ENCODE peak calls at places on chromosomes 6 and 20, in five cellular contexts. One of them, this sample, is unnamed.

GRCh38 chr6:137282253-137282652 is 63.1 kb upstream of the IFNGR1 start:
- DNase-seq in CD8-positive, alpha-beta memory T cell: no peak
- DNase-seq in NCI-H2171 treated with DMSO at 0.1 percent for 48 hours: no peak
- DNase-seq in mesenchymal stem cell: no peak
- DNase-seq in activated T-cell treated with anti-CD3 and anti-CD28 coated beads, Interleukin-2, amount 50 U/mL, for 24 hours: no peak
- DNase-seq in this sample: no peak

GRCh38 chr20:2816030-2816582 is at the start of gene TMEM239:
- DNase-seq in CD8-positive, alpha-beta memory T cell: no peak
- DNase-seq in activated T-cell treated with anti-CD3 and anti-CD28 coated beads, Interleukin-2, amount 50 U/mL, for 24 hours: no peak
- DNase-seq in mesenchymal stem cell: no peak
- DNase-seq in NCI-H2171 treated with DMSO at 0.1 percent for 48 hours: no peak
- DNase-seq in this sample: no peak

GRCh38 chr6:157228421-157229218 is 94.7 kb downstream of the TMEM242 start:
- DNase-seq in NCI-H2171 treated with DMSO at 0.1 percent for 48 hours: peak; percentile 96
- DNase-seq in CD8-positive, alpha-beta memory T cell: no peak
- DNase-seq in activated T-cell treated with anti-CD3 and anti-CD28 coated beads, Interleukin-2, amount 50 U/mL, for 24 hours: peak; percentile 28
- DNase-seq in mesenchymal stem cell: no peak
- DNase-seq in this sample: no peak

GRCh38 chr6:90044833-90045337 is 150.6 kb downstream of the GJA10 start:
- DNase-seq in mesenchymal stem cell: peak; percentile 53
- DNase-seq in NCI-H2171 treated with DMSO at 0.1 percent for 48 hours: peak; percentile 6
- DNase-seq in CD8-positive, alpha-beta memory T cell: no peak
- DNase-seq in activated T-cell treated with anti-CD3 and anti-CD28 coated beads, Interleukin-2, amount 50 U/mL, for 24 hours: no peak
- DNase-seq in this sample: no peak

GRCh38 chr6:1079525-1079924 is 232.4 kb upstream of the FOXQ1 start:
- DNase-seq in NCI-H2171 treated with DMSO at 0.1 percent for 48 hours: no peak
- DNase-seq in mesenchymal stem cell: peak; percentile 12
- DNase-seq in CD8-positive, alpha-beta memory T cell: no peak
- DNase-seq in activated T-cell treated with anti-CD3 and anti-CD28 coated beads, Interleukin-2, amount 50 U/mL, for 24 hours: no peak
- DNase-seq in this sample: no peak

GRCh38 chr6:40852667-40853383 is 186.2 kb downstream of the UNC5CL start:
- DNase-seq in mesenchymal stem cell: peak; percentile 72
- DNase-seq in activated T-cell treated with anti-CD3 and anti-CD28 coated beads, Interleukin-2, amount 50 U/mL, for 24 hours: no peak
- DNase-seq in CD8-positive, alpha-beta memory T cell: no peak
- DNase-seq in NCI-H2171 treated with DMSO at 0.1 percent for 48 hours: no peak
- DNase-seq in this sample: no peak

GRCh38 chr20:44092551-44093248 is 94.3 kb downstream of the JPH2 start:
- DNase-seq in CD8-positive, alpha-beta memory T cell: no peak
- DNase-seq in activated T-cell treated with anti-CD3 and anti-CD28 coated beads, Interleukin-2, amount 50 U/mL, for 24 hours: no peak
- DNase-seq in NCI-H2171 treated with DMSO at 0.1 percent for 48 hours: no peak
- DNase-seq in mesenchymal stem cell: peak; percentile 53
- DNase-seq in this sample: no peak

GRCh38 chr20:64149809-64150560 is 14.3 kb upstream of the MYT1 start:
- DNase-seq in NCI-H2171 treated with DMSO at 0.1 percent for 48 hours: no peak
- DNase-seq in mesenchymal stem cell: no peak
- DNase-seq in activated T-cell treated with anti-CD3 and anti-CD28 coated beads, Interleukin-2, amount 50 U/mL, for 24 hours: no peak
- DNase-seq in CD8-positive, alpha-beta memory T cell: no peak
- DNase-seq in this sample: no peak

GRCh38 chr20:46831633-46832011 is 63.0 kb upstream of the EYA2 start:
- DNase-seq in CD8-positive, alpha-beta memory T cell: no peak
- DNase-seq in NCI-H2171 treated with DMSO at 0.1 percent for 48 hours: no peak
- DNase-seq in mesenchymal stem cell: no peak
- DNase-seq in activated T-cell treated with anti-CD3 and anti-CD28 coated beads, Interleukin-2, amount 50 U/mL, for 24 hours: no peak
- DNase-seq in this sample: no peak

GRCh38 chr6:113564401-113565161 is 292.6 kb upstream of the MARCKS start:
- DNase-seq in NCI-H2171 treated with DMSO at 0.1 percent for 48 hours: peak; percentile 99
- DNase-seq in mesenchymal stem cell: peak; percentile 99
- DNase-seq in CD8-positive, alpha-beta memory T cell: no peak
- DNase-seq in activated T-cell treated with anti-CD3 and anti-CD28 coated beads, Interleukin-2, amount 50 U/mL, for 24 hours: no peak
- DNase-seq in this sample: no peak

GRCh38 chr20:33133616-33133941 is 34.4 kb upstream of the BPIFA2 start:
- DNase-seq in activated T-cell treated with anti-CD3 and anti-CD28 coated beads, Interleukin-2, amount 50 U/mL, for 24 hours: no peak
- DNase-seq in NCI-H2171 treated with DMSO at 0.1 percent for 48 hours: no peak
- DNase-seq in mesenchymal stem cell: no peak
- DNase-seq in CD8-positive, alpha-beta memory T cell: no peak
- DNase-seq in this sample: no peak

GRCh38 chr6:1713016-1713600 is 103.4 kb downstream of the FOXC1 start:
- DNase-seq in activated T-cell treated with anti-CD3 and anti-CD28 coated beads, Interleukin-2, amount 50 U/mL, for 24 hours: no peak
- DNase-seq in NCI-H2171 treated with DMSO at 0.1 percent for 48 hours: no peak
- DNase-seq in mesenchymal stem cell: no peak
- DNase-seq in CD8-positive, alpha-beta memory T cell: no peak
- DNase-seq in this sample: no peak

GRCh38 chr6:134911532-134911931 is 38.4 kb downstream of the ALDH8A1 start:
- DNase-seq in NCI-H2171 treated with DMSO at 0.1 percent for 48 hours: no peak
- DNase-seq in mesenchymal stem cell: peak; percentile 42
- DNase-seq in activated T-cell treated with anti-CD3 and anti-CD28 coated beads, Interleukin-2, amount 50 U/mL, for 24 hours: no peak
- DNase-seq in CD8-positive, alpha-beta memory T cell: no peak
- DNase-seq in this sample: no peak

GRCh38 chr6:154508573-154509375 is 1.7 kb downstream of the CNKSR3 start:
- DNase-seq in mesenchymal stem cell: peak; percentile 34
- DNase-seq in activated T-cell treated with anti-CD3 and anti-CD28 coated beads, Interleukin-2, amount 50 U/mL, for 24 hours: no peak
- DNase-seq in NCI-H2171 treated with DMSO at 0.1 percent for 48 hours: no peak
- DNase-seq in CD8-positive, alpha-beta memory T cell: no peak
- DNase-seq in this sample: no peak

GRCh38 chr20:60224914-60225313 is 266.7 kb downstream of the CDH26 start:
- DNase-seq in CD8-positive, alpha-beta memory T cell: no peak
- DNase-seq in mesenchymal stem cell: no peak
- DNase-seq in NCI-H2171 treated with DMSO at 0.1 percent for 48 hours: peak; percentile 43
- DNase-seq in activated T-cell treated with anti-CD3 and anti-CD28 coated beads, Interleukin-2, amount 50 U/mL, for 24 hours: no peak
- DNase-seq in this sample: no peak

GRCh38 chr6:154821638-154822037 is 88.4 kb downstream of the SCAF8 start:
- DNase-seq in mesenchymal stem cell: no peak
- DNase-seq in NCI-H2171 treated with DMSO at 0.1 percent for 48 hours: no peak
- DNase-seq in activated T-cell treated with anti-CD3 and anti-CD28 coated beads, Interleukin-2, amount 50 U/mL, for 24 hours: no peak
- DNase-seq in CD8-positive, alpha-beta memory T cell: no peak
- DNase-seq in this sample: no peak

GRCh38 chr6:37103169-37104039 is 66.5 kb upstream of the PIM1 start:
- DNase-seq in NCI-H2171 treated with DMSO at 0.1 percent for 48 hours: peak; percentile 80
- DNase-seq in activated T-cell treated with anti-CD3 and anti-CD28 coated beads, Interleukin-2, amount 50 U/mL, for 24 hours: no peak
- DNase-seq in CD8-positive, alpha-beta memory T cell: no peak
- DNase-seq in mesenchymal stem cell: peak; percentile 33
- DNase-seq in this sample: no peak

GRCh38 chr20:11302436-11302835 is 615.3 kb upstream of the BTBD3 start:
- DNase-seq in NCI-H2171 treated with DMSO at 0.1 percent for 48 hours: no peak
- DNase-seq in activated T-cell treated with anti-CD3 and anti-CD28 coated beads, Interleukin-2, amount 50 U/mL, for 24 hours: no peak
- DNase-seq in mesenchymal stem cell: no peak
- DNase-seq in CD8-positive, alpha-beta memory T cell: no peak
- DNase-seq in this sample: no peak

GRCh38 chr6:69936674-69937363 is 70.5 kb downstream of the COL19A1 start:
- DNase-seq in NCI-H2171 treated with DMSO at 0.1 percent for 48 hours: no peak
- DNase-seq in CD8-positive, alpha-beta memory T cell: no peak
- DNase-seq in mesenchymal stem cell: no peak
- DNase-seq in activated T-cell treated with anti-CD3 and anti-CD28 coated beads, Interleukin-2, amount 50 U/mL, for 24 hours: no peak
- DNase-seq in this sample: no peak

GRCh38 chr6:39729945-39730344 is 4.7 kb upstream of the KIF6 start:
- DNase-seq in NCI-H2171 treated with DMSO at 0.1 percent for 48 hours: no peak
- DNase-seq in mesenchymal stem cell: no peak
- DNase-seq in CD8-positive, alpha-beta memory T cell: no peak
- DNase-seq in activated T-cell treated with anti-CD3 and anti-CD28 coated beads, Interleukin-2, amount 50 U/mL, for 24 hours: no peak
- DNase-seq in this sample: no peak

GRCh38 chr6:27867051-27867940 is 44.9 kb downstream of the OR2B2 start:
- DNase-seq in mesenchymal stem cell: peak; percentile 81
- DNase-seq in NCI-H2171 treated with DMSO at 0.1 percent for 48 hours: no peak
- DNase-seq in activated T-cell treated with anti-CD3 and anti-CD28 coated beads, Interleukin-2, amount 50 U/mL, for 24 hours: peak; percentile 79
- DNase-seq in CD8-positive, alpha-beta memory T cell: peak; percentile 55
- DNase-seq in this sample: peak; percentile 61

GRCh38 chr6:137303436-137303835 is 84.3 kb upstream of the IFNGR1 start:
- DNase-seq in NCI-H2171 treated with DMSO at 0.1 percent for 48 hours: no peak
- DNase-seq in mesenchymal stem cell: no peak
- DNase-seq in CD8-positive, alpha-beta memory T cell: no peak
- DNase-seq in activated T-cell treated with anti-CD3 and anti-CD28 coated beads, Interleukin-2, amount 50 U/mL, for 24 hours: no peak
- DNase-seq in this sample: no peak

GRCh38 chr6:138692058-138692977 is 81.3 kb upstream of the CCDC28A start:
- DNase-seq in NCI-H2171 treated with DMSO at 0.1 percent for 48 hours: peak; percentile 49
- DNase-seq in activated T-cell treated with anti-CD3 and anti-CD28 coated beads, Interleukin-2, amount 50 U/mL, for 24 hours: peak; percentile 80
- DNase-seq in mesenchymal stem cell: peak; percentile 71
- DNase-seq in CD8-positive, alpha-beta memory T cell: peak; percentile 43
- DNase-seq in this sample: peak; percentile 48

GRCh38 chr6:139979021-139979721 is 604.7 kb upstream of the CITED2 start:
- DNase-seq in NCI-H2171 treated with DMSO at 0.1 percent for 48 hours: peak; percentile 14
- DNase-seq in activated T-cell treated with anti-CD3 and anti-CD28 coated beads, Interleukin-2, amount 50 U/mL, for 24 hours: no peak
- DNase-seq in mesenchymal stem cell: peak; percentile 70
- DNase-seq in CD8-positive, alpha-beta memory T cell: no peak
- DNase-seq in this sample: no peak

GRCh38 chr20:17594443-17594842 is 24.6 kb downstream of the DSTN start:
- DNase-seq in NCI-H2171 treated with DMSO at 0.1 percent for 48 hours: no peak
- DNase-seq in CD8-positive, alpha-beta memory T cell: no peak
- DNase-seq in mesenchymal stem cell: peak; percentile 77
- DNase-seq in activated T-cell treated with anti-CD3 and anti-CD28 coated beads, Interleukin-2, amount 50 U/mL, for 24 hours: no peak
- DNase-seq in this sample: no peak

GRCh38 chr20:19129976-19130612 is 82.3 kb upstream of the SLC24A3 start:
- DNase-seq in NCI-H2171 treated with DMSO at 0.1 percent for 48 hours: peak; percentile 15
- DNase-seq in activated T-cell treated with anti-CD3 and anti-CD28 coated beads, Interleukin-2, amount 50 U/mL, for 24 hours: no peak
- DNase-seq in CD8-positive, alpha-beta memory T cell: no peak
- DNase-seq in mesenchymal stem cell: no peak
- DNase-seq in this sample: no peak

GRCh38 chr6:169246445-169246844 is 7.2 kb downstream of the THBS2 start:
- DNase-seq in activated T-cell treated with anti-CD3 and anti-CD28 coated beads, Interleukin-2, amount 50 U/mL, for 24 hours: no peak
- DNase-seq in NCI-H2171 treated with DMSO at 0.1 percent for 48 hours: no peak
- DNase-seq in mesenchymal stem cell: no peak
- DNase-seq in CD8-positive, alpha-beta memory T cell: no peak
- DNase-seq in this sample: no peak

GRCh38 chr6:117233146-117233545 is 32.2 kb upstream of the VGLL2 start:
- DNase-seq in NCI-H2171 treated with DMSO at 0.1 percent for 48 hours: no peak
- DNase-seq in mesenchymal stem cell: no peak
- DNase-seq in CD8-positive, alpha-beta memory T cell: no peak
- DNase-seq in activated T-cell treated with anti-CD3 and anti-CD28 coated beads, Interleukin-2, amount 50 U/mL, for 24 hours: no peak
- DNase-seq in this sample: no peak

GRCh38 chr6:30985490-30985889 is 2.0 kb downstream of the MUC21 start:
- DNase-seq in NCI-H2171 treated with DMSO at 0.1 percent for 48 hours: no peak
- DNase-seq in mesenchymal stem cell: no peak
- DNase-seq in CD8-positive, alpha-beta memory T cell: no peak
- DNase-seq in activated T-cell treated with anti-CD3 and anti-CD28 coated beads, Interleukin-2, amount 50 U/mL, for 24 hours: no peak
- DNase-seq in this sample: no peak

GRCh38 chr6:21598662-21599061 is 5.1 kb downstream of the SOX4 start:
- DNase-seq in NCI-H2171 treated with DMSO at 0.1 percent for 48 hours: no peak
- DNase-seq in mesenchymal stem cell: no peak
- DNase-seq in CD8-positive, alpha-beta memory T cell: no peak
- DNase-seq in activated T-cell treated with anti-CD3 and anti-CD28 coated beads, Interleukin-2, amount 50 U/mL, for 24 hours: no peak
- DNase-seq in this sample: no peak

GRCh38 chr20:34824861-34825529 is 456 bp downstream of the NCOA6 start:
- DNase-seq in CD8-positive, alpha-beta memory T cell: peak; percentile 64
- DNase-seq in NCI-H2171 treated with DMSO at 0.1 percent for 48 hours: peak; percentile 68
- DNase-seq in mesenchymal stem cell: peak; percentile 59
- DNase-seq in activated T-cell treated with anti-CD3 and anti-CD28 coated beads, Interleukin-2, amount 50 U/mL, for 24 hours: peak; percentile 79
- DNase-seq in this sample: peak; percentile 64

GRCh38 chr20:8152183-8152582 is 20.1 kb downstream of the PLCB1 start:
- DNase-seq in CD8-positive, alpha-beta memory T cell: no peak
- DNase-seq in mesenchymal stem cell: peak; percentile 32
- DNase-seq in activated T-cell treated with anti-CD3 and anti-CD28 coated beads, Interleukin-2, amount 50 U/mL, for 24 hours: no peak
- DNase-seq in NCI-H2171 treated with DMSO at 0.1 percent for 48 hours: no peak
- DNase-seq in this sample: no peak

GRCh38 chr20:32807706-32808105 is 12.0 kb upstream of the MAPRE1 start:
- DNase-seq in NCI-H2171 treated with DMSO at 0.1 percent for 48 hours: no peak
- DNase-seq in CD8-positive, alpha-beta memory T cell: no peak
- DNase-seq in mesenchymal stem cell: no peak
- DNase-seq in activated T-cell treated with anti-CD3 and anti-CD28 coated beads, Interleukin-2, amount 50 U/mL, for 24 hours: no peak
- DNase-seq in this sample: no peak

GRCh38 chr6:161048636-161049035 is 57.1 kb downstream of the MAP3K4 start:
- DNase-seq in activated T-cell treated with anti-CD3 and anti-CD28 coated beads, Interleukin-2, amount 50 U/mL, for 24 hours: no peak
- DNase-seq in mesenchymal stem cell: no peak
- DNase-seq in CD8-positive, alpha-beta memory T cell: no peak
- DNase-seq in NCI-H2171 treated with DMSO at 0.1 percent for 48 hours: no peak
- DNase-seq in this sample: no peak

GRCh38 chr6:41122373-41122772 is 31.8 kb downstream of the TREML1 start:
- DNase-seq in CD8-positive, alpha-beta memory T cell: no peak
- DNase-seq in mesenchymal stem cell: peak; percentile 17
- DNase-seq in NCI-H2171 treated with DMSO at 0.1 percent for 48 hours: no peak
- DNase-seq in activated T-cell treated with anti-CD3 and anti-CD28 coated beads, Interleukin-2, amount 50 U/mL, for 24 hours: no peak
- DNase-seq in this sample: no peak

GRCh38 chr20:43831496-43832065 is 83.1 kb upstream of the TOX2 start:
- DNase-seq in NCI-H2171 treated with DMSO at 0.1 percent for 48 hours: no peak
- DNase-seq in CD8-positive, alpha-beta memory T cell: no peak
- DNase-seq in mesenchymal stem cell: no peak
- DNase-seq in activated T-cell treated with anti-CD3 and anti-CD28 coated beads, Interleukin-2, amount 50 U/mL, for 24 hours: no peak
- DNase-seq in this sample: no peak

GRCh38 chr6:143754204-143754603 is 76.4 kb downstream of the PHACTR2 start:
- DNase-seq in mesenchymal stem cell: no peak
- DNase-seq in CD8-positive, alpha-beta memory T cell: no peak
- DNase-seq in NCI-H2171 treated with DMSO at 0.1 percent for 48 hours: no peak
- DNase-seq in activated T-cell treated with anti-CD3 and anti-CD28 coated beads, Interleukin-2, amount 50 U/mL, for 24 hours: no peak
- DNase-seq in this sample: no peak

This sample was measured in activated gamma-delta T cell treated with Interleukin-2 at 50 U/mL for 16 hours.